ENCODE peak calls at places on chromosomes 5 and 9, in eight cellular contexts. H, L, B, U, R, S, C and I are unnamed samples.

GRCh38 chr5:130550553-130550940 is 614.5 kb downstream of the HINT1 start:
- DNase-seq in H (no peak), L (no peak), B (no peak), U (no peak), R (no peak), S (no peak), C (no peak), I (no peak)

GRCh38 chr5:132363431-132364112 is 5.9 kb upstream of the SLC22A5 start:
- DNase-seq in H (peak; percentile 96), L (no peak), B (peak; percentile 80), U (no peak), R (no peak), S (no peak), C (no peak), I (no peak)

GRCh38 chr9:7304596-7304995 is 495.0 kb downstream of the DMAC1 start:
- DNase-seq in H (no peak), L (no peak), B (no peak), U (no peak), R (no peak), S (no peak), C (no peak), I (no peak)

GRCh38 chr9:101484046-101484445 is 48.5 kb upstream of the ALDOB start:
- DNase-seq in H (no peak), L (no peak), B (no peak), U (no peak), R (no peak), S (no peak), C (no peak), I (no peak)

GRCh38 chr5:63911871-63912270 is 50.4 kb downstream of the HTR1A start:
- DNase-seq in H (no peak), L (no peak), B (no peak), U (no peak), R (no peak), S (no peak), C (no peak), I (no peak)

GRCh38 chr5:43432486-43433365 is 20.5 kb upstream of the CCL28 start:
- DNase-seq in H (peak; percentile 81), L (no peak), B (peak; percentile 95), U (no peak), R (no peak), S (peak; percentile 91), C (no peak), I (no peak)

GRCh38 chr5:1799110-1799601 is 481 bp downstream of the MRPL36 start:
- DNase-seq in H (peak; percentile 63), L (no peak), B (no peak), U (peak; percentile 23), R (no peak), S (no peak), C (no peak), I (peak; percentile 59)

GRCh38 chr9:129703667-129704355 is 38.4 kb downstream of the PRRX2 start:
- DNase-seq in H (peak; percentile 79), L (no peak), B (no peak), U (no peak), R (no peak), S (peak; percentile 68), C (no peak), I (no peak)

GRCh38 chr5:65722575-65723424 is 795 bp downstream of the NLN start:
- DNase-seq in H (peak; percentile 85), L (no peak), B (peak; percentile 41), U (peak; percentile 15), R (no peak), S (no peak), C (peak; percentile 26), I (no peak)

GRCh38 chr5:16784088-16784487 is 152.0 kb downstream of the MYO10 start:
- DNase-seq in H (peak; percentile 55), L (no peak), B (no peak), U (no peak), R (no peak), S (no peak), C (no peak), I (no peak)

GRCh38 chr5:56829137-56829536 is 13.8 kb downstream of the MAP3K1 start:
- DNase-seq in H (no peak), L (peak; percentile 75), B (no peak), U (no peak), R (peak; percentile 39), S (no peak), C (no peak), I (peak; percentile 67)

GRCh38 chr5:74919487-74919886 is 53.3 kb upstream of the FAM169A start:
- DNase-seq in H (peak; percentile 79), L (no peak), B (peak; percentile 53), U (no peak), R (no peak), S (no peak), C (no peak), I (no peak)

GRCh38 chr5:134136771-134137170 is 22.3 kb downstream of the TCF7 start:
- DNase-seq in H (no peak), L (peak; percentile 4), B (no peak), U (no peak), R (no peak), S (peak; percentile 12), C (no peak), I (no peak)

GRCh38 chr5:101679816-101680215 is 616.3 kb downstream of the SLCO4C1 start:
- DNase-seq in H (peak; percentile 8), L (no peak), B (peak; percentile 44), U (no peak), R (no peak), S (no peak), C (no peak), I (no peak)

GRCh38 chr5:132489871-132490483 is 596 bp downstream of the IRF1 start:
- DNase-seq in H (peak; percentile 84), L (peak; percentile 59), B (no peak), U (no peak), R (no peak), S (peak; percentile 89), C (no peak), I (peak; percentile 71)

GRCh38 chr5:60479542-60479941 is 220.4 kb downstream of the DEPDC1B start:
- DNase-seq in H (no peak), L (no peak), B (no peak), U (no peak), R (no peak), S (no peak), C (no peak), I (no peak)

GRCh38 chr5:72096602-72097205 is 10.6 kb upstream of the MAP1B start:
- DNase-seq in H (peak; percentile 58), L (no peak), B (no peak), U (no peak), R (no peak), S (no peak), C (no peak), I (no peak)

GRCh38 chr9:86353591-86354047 is 591 bp downstream of the TUT7 start:
- DNase-seq in H (peak; percentile 19), L (peak; percentile 30), B (no peak), U (no peak), R (no peak), S (peak; percentile 42), C (no peak), I (no peak)